ENCODE peak calls at places on chromosome 5, in six cellular contexts. A is AG09309, T is frontal cortex, C is hypothalamus, S is dermis blood vessel endothelial cell, Q is NCI-H1417. E is an unnamed sample.

GRCh38 chr5:103919526-103919925 is 356.9 kb upstream of the NUDT12 start:
- DNase-seq in A (no peak), T (no peak), C (no peak), S (no peak), Q (no peak), E (no peak)

GRCh38 chr5:155116456-155117251 is 103.1 kb downstream of the KIF4B start:
- DNase-seq in A (no peak), T (no peak), C (no peak), S (no peak), Q (no peak), E (peak)

GRCh38 chr5:77791926-77792325 is 15.8 kb upstream of the TBCA start:
- DNase-seq in A (no peak), T (no peak), C (no peak), S (no peak), Q (no peak), E (no peak)

GRCh38 chr5:115402822-115403577 is 106.5 kb upstream of the CCDC112 start:
- DNase-seq in A (no peak), T (no peak), C (no peak), S (no peak), Q (no peak), E (no peak)

GRCh38 chr5:39605966-39606591 is 181.3 kb upstream of the DAB2 start:
- DNase-seq in A (no peak), T (no peak), C (no peak), S (no peak), Q (peak), E (peak)

GRCh38 chr5:180007582-180007981 is 64.0 kb downstream of the RNF130 start:
- DNase-seq in A (no peak), T (no peak), C (no peak), S (no peak), Q (peak), E (no peak)

GRCh38 chr5:134851307-134851923 is 5.6 kb downstream of the C5orf24 start:
- DNase-seq in A (no peak), T (no peak), C (no peak), S (peak), Q (peak), E (peak)

GRCh38 chr5:158303883-158304282 is 444.9 kb upstream of the CLINT1 start:
- DNase-seq in A (no peak), T (no peak), C (no peak), S (no peak), Q (no peak), E (no peak)

GRCh38 chr5:153784277-153784676 is 254.4 kb downstream of the FAM114A2 start:
- DNase-seq in A (no peak), T (no peak), C (no peak), S (no peak), Q (no peak), E (no peak)

GRCh38 chr5:132506094-132506692 is 15.6 kb upstream of the IRF1 start:
- DNase-seq in A (peak), T (no peak), C (no peak), S (peak), Q (peak), E (peak)

GRCh38 chr5:69024241-69024651 is 69.6 kb upstream of the SLC30A5 start:
- DNase-seq in A (no peak), T (peak), C (no peak), S (peak), Q (peak), E (peak)

GRCh38 chr5:19058216-19058615 is 929.8 kb downstream of the CDH18 start:
- DNase-seq in A (no peak), T (no peak), C (no peak), S (no peak), Q (no peak), E (no peak)

GRCh38 chr5:55492449-55492848 is 42.3 kb downstream of the PLPP1 start:
- DNase-seq in A (no peak), T (no peak), C (no peak), S (no peak), Q (no peak), E (no peak)

GRCh38 chr5:79750611-79751510 is 61.2 kb downstream of the CMYA5 start:
- DNase-seq in A (no peak), T (no peak), C (no peak), S (no peak), Q (no peak), E (no peak)

GRCh38 chr5:136420168-136420916 is 55.0 kb upstream of the TRPC7 start:
- DNase-seq in A (no peak), T (no peak), C (no peak), S (no peak), Q (peak), E (no peak)

GRCh38 chr5:140322751-140323731 is 20.1 kb upstream of the PFDN1 start:
- DNase-seq in A (peak), T (no peak), C (peak), S (peak), Q (no peak), E (no peak)

E was measured in T47D.